ENCODE peak calls at places on chromosome X, in five cellular contexts. Z is neural crest cell, B is stomach, W is SK-N-SH, I is HTR-8/SVneo. X is an unnamed sample.

GRCh38 chrX:22122510-22122909 is 90.4 kb downstream of the PHEX start:
- DNase-seq in I (no peak), Z (no peak), W (no peak), B (no peak), X (no peak)

GRCh38 chrX:106730385-106730784 is 3.9 kb downstream of the RNF128 start:
- DNase-seq in Z (no peak), I (no peak), W (no peak), B (no peak), X (no peak)

GRCh38 chrX:124211312-124211942 is 121.0 kb upstream of the TEX13D start:
- DNase-seq in I (no peak), Z (no peak), W (peak), B (no peak), X (peak)

GRCh38 chrX:145002776-145003175 is 244.5 kb upstream of the SPANXN1 start:
- DNase-seq in Z (no peak), I (no peak), B (no peak), W (no peak), X (no peak)

GRCh38 chrX:14694631-14695030 is 165.3 kb downstream of the GLRA2 start:
- DNase-seq in Z (no peak), I (no peak), B (no peak), W (no peak), X (no peak)

GRCh38 chrX:133868687-133869086 is 116.7 kb downstream of the GPC3 start:
- DNase-seq in I (no peak), W (peak), Z (no peak), B (no peak), X (no peak)

GRCh38 chrX:15973299-15973698 is 118.7 kb upstream of the AP1S2 start:
- DNase-seq in W (peak), I (peak), Z (peak), B (no peak), X (peak)

GRCh38 chrX:52280812-52281211 is 88.0 kb upstream of the XAGE2 start:
- DNase-seq in W (no peak), B (no peak), I (no peak), Z (no peak), X (no peak)

GRCh38 chrX:22037911-22038537 is 5.9 kb downstream of the PHEX start:
- DNase-seq in I (no peak), B (no peak), Z (no peak), W (no peak), X (no peak)

GRCh38 chrX:22666441-22666840 is 333.3 kb upstream of the DDX53 start:
- DNase-seq in I (peak), Z (no peak), B (no peak), W (peak), X (peak)

GRCh38 chrX:154019633-154020499 is at the start of gene IRAK1:
- DNase-seq in W (peak), I (peak), B (peak), Z (peak), X (peak)

X was measured in D341Med.